ENCODE peak calls at places on chromosome 2, in four cellular contexts. One of them, this sample, is unnamed.

GRCh38 chr2:20304411-20304810 is 46.2 kb downstream of the PUM2 start:
- DNase-seq in NCI-H1105: no peak
- DNase-seq in stimulated activated CD8-positive, alpha-beta memory T cell treated with anti-CD3 and anti-CD28 coated beads, Interleukin-15, amount 100 ng/mL, for 48 hours: no peak
- DNase-seq in activated CD4-positive, alpha-beta T cell treated with anti-CD3 and anti-CD28 coated beads, Interleukin-2, amount 10 ng/mL, durations not matched to agents 7 days and 5 days: no peak
- DNase-seq in this sample: no peak

GRCh38 chr2:224027070-224027469 is 12.0 kb downstream of the SERPINE2 start:
- DNase-seq in NCI-H1105: no peak
- DNase-seq in stimulated activated CD8-positive, alpha-beta memory T cell treated with anti-CD3 and anti-CD28 coated beads, Interleukin-15, amount 100 ng/mL, for 48 hours: no peak
- DNase-seq in activated CD4-positive, alpha-beta T cell treated with anti-CD3 and anti-CD28 coated beads, Interleukin-2, amount 10 ng/mL, durations not matched to agents 7 days and 5 days: no peak
- DNase-seq in this sample: no peak

GRCh38 chr2:56128235-56128634 is 55.6 kb upstream of the CCDC85A start:
- DNase-seq in activated CD4-positive, alpha-beta T cell treated with anti-CD3 and anti-CD28 coated beads, Interleukin-2, amount 10 ng/mL, durations not matched to agents 7 days and 5 days: no peak
- DNase-seq in stimulated activated CD8-positive, alpha-beta memory T cell treated with anti-CD3 and anti-CD28 coated beads, Interleukin-15, amount 100 ng/mL, for 48 hours: no peak
- DNase-seq in NCI-H1105: no peak
- DNase-seq in this sample: no peak

GRCh38 chr2:223082701-223083100 is 30.7 kb downstream of the KCNE4 start:
- DNase-seq in activated CD4-positive, alpha-beta T cell treated with anti-CD3 and anti-CD28 coated beads, Interleukin-2, amount 10 ng/mL, durations not matched to agents 7 days and 5 days: no peak
- DNase-seq in stimulated activated CD8-positive, alpha-beta memory T cell treated with anti-CD3 and anti-CD28 coated beads, Interleukin-15, amount 100 ng/mL, for 48 hours: no peak
- DNase-seq in NCI-H1105: no peak
- DNase-seq in this sample: no peak

GRCh38 chr2:118012778-118013177 is 1.1 kb downstream of the CCDC93 start:
- DNase-seq in activated CD4-positive, alpha-beta T cell treated with anti-CD3 and anti-CD28 coated beads, Interleukin-2, amount 10 ng/mL, durations not matched to agents 7 days and 5 days: no peak
- DNase-seq in NCI-H1105: no peak
- DNase-seq in stimulated activated CD8-positive, alpha-beta memory T cell treated with anti-CD3 and anti-CD28 coated beads, Interleukin-15, amount 100 ng/mL, for 48 hours: no peak
- DNase-seq in this sample: no peak

GRCh38 chr2:142037744-142038143 is 93.1 kb downstream of the LRP1B start:
- DNase-seq in activated CD4-positive, alpha-beta T cell treated with anti-CD3 and anti-CD28 coated beads, Interleukin-2, amount 10 ng/mL, durations not matched to agents 7 days and 5 days: no peak
- DNase-seq in stimulated activated CD8-positive, alpha-beta memory T cell treated with anti-CD3 and anti-CD28 coated beads, Interleukin-15, amount 100 ng/mL, for 48 hours: no peak
- DNase-seq in NCI-H1105: no peak
- DNase-seq in this sample: no peak

GRCh38 chr2:236075802-236076201 is 92.4 kb downstream of the GBX2 start:
- DNase-seq in NCI-H1105: no peak
- DNase-seq in activated CD4-positive, alpha-beta T cell treated with anti-CD3 and anti-CD28 coated beads, Interleukin-2, amount 10 ng/mL, durations not matched to agents 7 days and 5 days: no peak
- DNase-seq in stimulated activated CD8-positive, alpha-beta memory T cell treated with anti-CD3 and anti-CD28 coated beads, Interleukin-15, amount 100 ng/mL, for 48 hours: no peak
- DNase-seq in this sample: no peak

GRCh38 chr2:16082276-16082675 is 141.9 kb downstream of the MYCN start:
- DNase-seq in activated CD4-positive, alpha-beta T cell treated with anti-CD3 and anti-CD28 coated beads, Interleukin-2, amount 10 ng/mL, durations not matched to agents 7 days and 5 days: no peak
- DNase-seq in stimulated activated CD8-positive, alpha-beta memory T cell treated with anti-CD3 and anti-CD28 coated beads, Interleukin-15, amount 100 ng/mL, for 48 hours: no peak
- DNase-seq in NCI-H1105: no peak
- DNase-seq in this sample: no peak

GRCh38 chr2:80852808-80853139 is 548.2 kb upstream of the LRRTM1 start:
- DNase-seq in NCI-H1105: no peak
- DNase-seq in stimulated activated CD8-positive, alpha-beta memory T cell treated with anti-CD3 and anti-CD28 coated beads, Interleukin-15, amount 100 ng/mL, for 48 hours: no peak
- DNase-seq in activated CD4-positive, alpha-beta T cell treated with anti-CD3 and anti-CD28 coated beads, Interleukin-2, amount 10 ng/mL, durations not matched to agents 7 days and 5 days: no peak
- DNase-seq in this sample: no peak

This sample was measured in NK-92 treated with Interleukin-12 subunit alpha and Interleukin-12 subunit beta, amount 100 ng/mL, for 24 hours.